ENCODE peak calls at places on chromosomes 2 and 18, in eight cellular contexts. C is IMR-90; D is midbrain; Y is upper lobe of right lung; X is AG04449; F is GM10248; K is activated T-cell treated with anti-CD3 and anti-CD28 coated beads for 1 hour; H is activated CD8-positive, alpha-beta T cell treated with anti-CD3 and anti-CD28 coated beads, Interleukin-2, amount 10 ng/mL, durations not matched to agents 7 days and 5 days. L is an unnamed sample.

GRCh38 chr2:213232649-213233437 is 51.4 kb upstream of the SPAG16 start:
- DNase-seq in H (peak; percentile 70), X (no peak), C (peak; percentile 29), Y (no peak), F (peak; percentile 29), K (peak; percentile 20), D (no peak), L (peak; percentile 21)

GRCh38 chr2:233477548-233478433 is 88.8 kb downstream of the USP40 start:
- DNase-seq in Y (peak; percentile 61), D (no peak), F (no peak), C (no peak), K (no peak), X (no peak), H (no peak), L (no peak)

GRCh38 chr2:113124181-113124961 is 3.0 kb upstream of the IL1RN start:
- DNase-seq in Y (no peak), X (no peak), H (no peak), D (no peak), F (no peak), C (peak; percentile 17), K (no peak), L (no peak)

GRCh38 chr2:64056021-64056420 is 36.8 kb upstream of the VPS54 start:
- DNase-seq in Y (no peak), X (no peak), F (no peak), H (no peak), D (no peak), K (no peak), C (no peak), L (no peak)

GRCh38 chr18:64919971-64920370 is 771.1 kb upstream of the LINC00305 start:
- DNase-seq in H (no peak), F (no peak), X (no peak), C (no peak), D (no peak), K (no peak), Y (no peak), L (peak; percentile 47)

GRCh38 chr2:231029563-231029962 is 7.8 kb upstream of the C2orf72 start:
- DNase-seq in C (no peak), K (no peak), D (no peak), Y (no peak), H (no peak), F (no peak), X (no peak), L (no peak)

GRCh38 chr2:161391737-161392506 is 24.2 kb upstream of the TBR1 start:
- DNase-seq in C (no peak), Y (no peak), K (no peak), F (no peak), H (no peak), D (no peak), X (no peak), L (no peak)

GRCh38 chr2:60553992-60554648 is 666 bp upstream of the BCL11A start:
- DNase-seq in X (no peak), C (no peak), K (no peak), H (peak; percentile 31), Y (peak; percentile 81), D (peak; percentile 26), F (peak; percentile 37), L (peak; percentile 42)

GRCh38 chr2:134583997-134584520 is 134.7 kb downstream of the TMEM163 start:
- DNase-seq in Y (no peak), X (no peak), H (no peak), F (no peak), D (no peak), K (no peak), C (no peak), L (no peak)

GRCh38 chr2:6657872-6658271 is 207.8 kb downstream of the CMPK2 start:
- DNase-seq in K (no peak), Y (no peak), D (no peak), F (peak; percentile 17), C (no peak), H (no peak), X (no peak), L (no peak)